ENCODE peak calls at places on chromosomes 7 and 10, in five cellular contexts. T is osteocyte, N is GM06990, I is non-pigmented ciliary epithelial cell, D is HS-5. K is an unnamed sample.
A peak's percentile ranks its signal among the peaks of the same experiment; 100 is the strongest.

GRCh38 chr7:100662377-100662776 is 6.1 kb upstream of the ACTL6B start:
- DNase-seq in N (no peak), I (no peak), D (no peak), T (no peak), K (no peak)

GRCh38 chr10:73460897-73461296 is 27.5 kb upstream of the MSS51 start:
- DNase-seq in N (no peak), D (no peak), I (no peak), T (no peak), K (no peak)

GRCh38 chr10:22228167-22228938 is 10.5 kb upstream of the EBLN1 start:
- DNase-seq in I (no peak), D (no peak), N (no peak), T (no peak), K (no peak)

GRCh38 chr7:45921381-45921698 is 268 bp upstream of the IGFBP3 start:
- DNase-seq in N (no peak), T (no peak), D (no peak), I (no peak), K (no peak)

GRCh38 chr7:77759294-77759889 is 38.8 kb downstream of the TMEM60 start:
- DNase-seq in I (peak; percentile 35), T (no peak), N (peak; percentile 10), D (peak; percentile 74), K (peak; percentile 37)

GRCh38 chr10:116557305-116557880 is 11.7 kb downstream of the PNLIP start:
- DNase-seq in T (no peak), I (no peak), D (no peak), N (no peak), K (no peak)

GRCh38 chr10:14259696-14260595 is 70.8 kb downstream of the FRMD4A start:
- DNase-seq in D (peak; percentile 4), T (peak; percentile 90), N (no peak), I (no peak), K (peak; percentile 32)

GRCh38 chr7:13407911-13408310 is 581.6 kb downstream of the ETV1 start:
- DNase-seq in D (no peak), N (no peak), T (no peak), I (no peak), K (no peak)

GRCh38 chr7:120583835-120584586 is 273.9 kb downstream of the TSPAN12 start:
- DNase-seq in T (no peak), I (peak; percentile 67), N (no peak), D (peak; percentile 92), K (peak; percentile 61)

GRCh38 chr7:158381956-158382355 is 205.7 kb downstream of the PTPRN2 start:
- DNase-seq in N (no peak), D (no peak), T (no peak), I (no peak), K (no peak)

GRCh38 chr10:44935201-44935960 is 24.2 kb upstream of the RASSF4 start:
- DNase-seq in D (peak; percentile 23), T (no peak), N (no peak), I (peak; percentile 66), K (peak; percentile 53)

GRCh38 chr10:23994459-23995046 is 214.4 kb upstream of the KIAA1217 start:
- DNase-seq in T (no peak), N (peak; percentile 24), D (peak; percentile 4), I (peak; percentile 18), K (peak; percentile 12)

GRCh38 chr10:52004342-52004949 is 305.1 kb upstream of the CSTF2T start:
- DNase-seq in T (no peak), D (peak; percentile 14), N (no peak), I (peak; percentile 6), K (peak; percentile 25)